ENCODE peak calls at places on chromosomes 1 and 21, in five cellular contexts. I is GM13977, R is EL, Q is NCI-H774, O is transverse colon. D is an unnamed sample.

GRCh38 chr1:39076127-39076798 is 50.1 kb downstream of the NDUFS5 start:
- DNase-seq in I (no peak), R (peak), Q (no peak), O (peak), D (peak)

GRCh38 chr1:218693584-218693983 is 348.4 kb downstream of the TGFB2 start:
- DNase-seq in I (no peak), R (no peak), Q (no peak), O (no peak), D (no peak)

GRCh38 chr1:222189218-222189617 is 358.7 kb downstream of the HHIPL2 start:
- DNase-seq in I (no peak), R (no peak), Q (no peak), O (no peak), D (no peak)

GRCh38 chr1:243346481-243346880 is 90.6 kb downstream of the SDCCAG8 start:
- DNase-seq in I (no peak), R (no peak), Q (no peak), O (no peak), D (no peak)

GRCh38 chr1:59730759-59731478 is 83.8 kb upstream of the HOOK1 start:
- DNase-seq in I (no peak), R (peak), Q (no peak), O (peak), D (no peak)

GRCh38 chr1:66380452-66381212 is 153.3 kb upstream of the SGIP1 start:
- DNase-seq in I (no peak), R (no peak), Q (no peak), O (peak), D (no peak)

GRCh38 chr1:237568955-237569354 is 321.8 kb downstream of the ZP4 start:
- DNase-seq in I (no peak), R (no peak), Q (no peak), O (no peak), D (no peak)

GRCh38 chr1:20507248-20507563 is 745 bp downstream of the MUL1 start:
- DNase-seq in I (no peak), R (no peak), Q (no peak), O (no peak), D (no peak)

GRCh38 chr1:199007423-199007822 is 368.6 kb downstream of the PTPRC start:
- DNase-seq in I (no peak), R (no peak), Q (no peak), O (no peak), D (no peak)

GRCh38 chr1:83766182-83766825 is 232.6 kb downstream of the TTLL7 start:
- DNase-seq in I (no peak), R (no peak), Q (no peak), O (no peak), D (no peak)

GRCh38 chr1:77888071-77888428 is 374 bp upstream of the NEXN start:
- DNase-seq in I (no peak), R (peak), Q (no peak), O (no peak), D (no peak)

GRCh38 chr1:172966844-172967540 is 83.7 kb downstream of the TNFSF18 start:
- DNase-seq in I (no peak), R (peak), Q (no peak), O (no peak), D (no peak)

GRCh38 chr21:39867198-39867650 is at the start of gene PCP4:
- DNase-seq in I (no peak), R (peak), Q (peak), O (peak), D (no peak)

GRCh38 chr1:37676281-37677243 is 15.8 kb upstream of the CDCA8 start:
- DNase-seq in I (peak), R (no peak), Q (no peak), O (peak), D (no peak)

GRCh38 chr1:180131510-180131909 is 23.2 kb upstream of the QSOX1 start:
- DNase-seq in I (no peak), R (peak), Q (no peak), O (no peak), D (no peak)

GRCh38 chr1:236753554-236753953 is 41.5 kb upstream of the MTR start:
- DNase-seq in I (no peak), R (peak), Q (peak), O (no peak), D (no peak)

GRCh38 chr1:67700692-67701410 is 15.8 kb downstream of the GADD45A start:
- DNase-seq in I (no peak), R (peak), Q (no peak), O (no peak), D (no peak)

GRCh38 chr1:42923367-42924248 is 35.1 kb downstream of the SLC2A1 start:
- DNase-seq in I (no peak), R (no peak), Q (no peak), O (no peak), D (no peak)

GRCh38 chr1:203593723-203594122 is 32.9 kb upstream of the ATP2B4 start:
- DNase-seq in I (peak), R (peak), Q (no peak), O (peak), D (peak)

GRCh38 chr21:26925636-26926035 is 41.3 kb downstream of the ADAMTS5 start:
- DNase-seq in I (no peak), R (no peak), Q (no peak), O (no peak), D (no peak)

GRCh38 chr1:117663156-117663902 is 57.5 kb downstream of the TENT5C start:
- DNase-seq in I (no peak), R (no peak), Q (no peak), O (no peak), D (no peak)

GRCh38 chr1:180881806-180882509 is 30.7 kb upstream of the KIAA1614 start:
- DNase-seq in I (peak), R (peak), Q (no peak), O (no peak), D (no peak)

GRCh38 chr1:179146916-179147315 is 65.0 kb downstream of the TOR3A start:
- DNase-seq in I (no peak), R (peak), Q (no peak), O (no peak), D (no peak)

GRCh38 chr21:46203203-46203600 is 18.9 kb upstream of the SPATC1L start:
- DNase-seq in I (no peak), R (no peak), Q (no peak), O (peak), D (peak)

GRCh38 chr1:8641317-8641997 is 176.0 kb downstream of the RERE start:
- DNase-seq in I (no peak), R (no peak), Q (no peak), O (no peak), D (no peak)

GRCh38 chr1:117586337-117586736 is 19.5 kb upstream of the TENT5C start:
- DNase-seq in I (no peak), R (no peak), Q (no peak), O (no peak), D (no peak)

GRCh38 chr1:167936930-167937708 is at the start of gene MPC2:
- DNase-seq in I (peak), R (peak), Q (peak), O (peak), D (peak)